ENCODE peak calls at places on chromosome 13, in seven cellular contexts. One of them, this sample, is unnamed.

GRCh38 chr13:32746474-32746873 is 160.2 kb downstream of the PDS5B start:
- DNase-seq in bronchial epithelial cell: no peak
- DNase-seq in cortex of kidney: no peak
- DNase-seq in ovary: no peak
- DNase-seq in T1000: no peak
- DNase-seq in Daoy: peak; percentile 4
- DNase-seq in right lobe of liver: no peak
- DNase-seq in this sample: no peak

GRCh38 chr13:36675213-36675536 is 1.4 kb downstream of the SERTM1 start:
- DNase-seq in bronchial epithelial cell: no peak
- DNase-seq in cortex of kidney: no peak
- DNase-seq in ovary: no peak
- DNase-seq in T1000: no peak
- DNase-seq in Daoy: no peak
- DNase-seq in right lobe of liver: no peak
- DNase-seq in this sample: no peak

GRCh38 chr13:42380420-42381164 is 108.6 kb downstream of the AKAP11 start:
- DNase-seq in bronchial epithelial cell: no peak
- DNase-seq in cortex of kidney: no peak
- DNase-seq in ovary: no peak
- DNase-seq in T1000: no peak
- DNase-seq in Daoy: no peak
- DNase-seq in right lobe of liver: no peak
- DNase-seq in this sample: no peak

GRCh38 chr13:42654212-42654611 is 80.3 kb downstream of the TNFSF11 start:
- DNase-seq in bronchial epithelial cell: no peak
- DNase-seq in cortex of kidney: no peak
- DNase-seq in ovary: no peak
- DNase-seq in T1000: no peak
- DNase-seq in Daoy: no peak
- DNase-seq in right lobe of liver: no peak
- DNase-seq in this sample: no peak

GRCh38 chr13:84649853-84650252 is 767.6 kb upstream of the SLITRK1 start:
- DNase-seq in bronchial epithelial cell: peak; percentile 70
- DNase-seq in cortex of kidney: no peak
- DNase-seq in ovary: no peak
- DNase-seq in T1000: no peak
- DNase-seq in Daoy: no peak
- DNase-seq in right lobe of liver: no peak
- DNase-seq in this sample: peak; percentile 32

GRCh38 chr13:73287871-73288270 is 229.1 kb downstream of the KLF5 start:
- DNase-seq in bronchial epithelial cell: peak; percentile 20
- DNase-seq in cortex of kidney: no peak
- DNase-seq in ovary: no peak
- DNase-seq in T1000: no peak
- DNase-seq in Daoy: no peak
- DNase-seq in right lobe of liver: no peak
- DNase-seq in this sample: no peak

GRCh38 chr13:50236898-50237318 is 221.7 kb downstream of the KCNRG start:
- DNase-seq in bronchial epithelial cell: no peak
- DNase-seq in cortex of kidney: no peak
- DNase-seq in ovary: no peak
- DNase-seq in T1000: no peak
- DNase-seq in Daoy: peak; percentile 27
- DNase-seq in right lobe of liver: no peak
- DNase-seq in this sample: no peak

GRCh38 chr13:60334310-60334709 is 62.7 kb upstream of the TDRD3 start:
- DNase-seq in bronchial epithelial cell: no peak
- DNase-seq in cortex of kidney: no peak
- DNase-seq in ovary: no peak
- DNase-seq in T1000: no peak
- DNase-seq in Daoy: no peak
- DNase-seq in right lobe of liver: no peak
- DNase-seq in this sample: no peak

GRCh38 chr13:40330950-40331349 is 335.5 kb downstream of the FOXO1 start:
- DNase-seq in bronchial epithelial cell: peak; percentile 79
- DNase-seq in cortex of kidney: no peak
- DNase-seq in ovary: no peak
- DNase-seq in T1000: no peak
- DNase-seq in Daoy: no peak
- DNase-seq in right lobe of liver: no peak
- DNase-seq in this sample: no peak

GRCh38 chr13:47997384-47997783 is 3.7 kb downstream of the SUCLA2 start:
- DNase-seq in bronchial epithelial cell: no peak
- DNase-seq in cortex of kidney: no peak
- DNase-seq in ovary: no peak
- DNase-seq in T1000: no peak
- DNase-seq in Daoy: no peak
- DNase-seq in right lobe of liver: no peak
- DNase-seq in this sample: no peak

GRCh38 chr13:99031725-99032298 is 53.9 kb upstream of the DOCK9 start:
- DNase-seq in bronchial epithelial cell: peak; percentile 80
- DNase-seq in cortex of kidney: no peak
- DNase-seq in ovary: no peak
- DNase-seq in T1000: no peak
- DNase-seq in Daoy: no peak
- DNase-seq in right lobe of liver: no peak
- DNase-seq in this sample: peak; percentile 27

GRCh38 chr13:49304763-49305695 is 57.3 kb downstream of the CDADC1 start:
- DNase-seq in bronchial epithelial cell: no peak
- DNase-seq in cortex of kidney: no peak
- DNase-seq in ovary: no peak
- DNase-seq in T1000: no peak
- DNase-seq in Daoy: no peak
- DNase-seq in right lobe of liver: no peak
- DNase-seq in this sample: no peak

GRCh38 chr13:19057588-19058340 is 123.9 kb downstream of the TUBA3C start:
- DNase-seq in bronchial epithelial cell: no peak
- DNase-seq in cortex of kidney: no peak
- DNase-seq in ovary: no peak
- DNase-seq in T1000: no peak
- DNase-seq in Daoy: no peak
- DNase-seq in right lobe of liver: no peak
- DNase-seq in this sample: no peak

GRCh38 chr13:51453959-51454703 is 1.3 kb upstream of the INTS6 start:
- DNase-seq in bronchial epithelial cell: peak; percentile 22
- DNase-seq in cortex of kidney: no peak
- DNase-seq in ovary: peak; percentile 22
- DNase-seq in T1000: no peak
- DNase-seq in Daoy: peak; percentile 7
- DNase-seq in right lobe of liver: peak; percentile 58
- DNase-seq in this sample: peak; percentile 13

GRCh38 chr13:27977476-27978300 is 8.6 kb upstream of the CDX2 start:
- DNase-seq in bronchial epithelial cell: no peak
- DNase-seq in cortex of kidney: no peak
- DNase-seq in ovary: no peak
- DNase-seq in T1000: no peak
- DNase-seq in Daoy: no peak
- DNase-seq in right lobe of liver: no peak
- DNase-seq in this sample: no peak

GRCh38 chr13:100542546-100543156 is 45.9 kb downstream of the GGACT start:
- DNase-seq in bronchial epithelial cell: peak; percentile 74
- DNase-seq in cortex of kidney: no peak
- DNase-seq in ovary: no peak
- DNase-seq in T1000: no peak
- DNase-seq in Daoy: peak; percentile 5
- DNase-seq in right lobe of liver: no peak
- DNase-seq in this sample: peak; percentile 47

GRCh38 chr13:73872397-73872796 is 261.8 kb downstream of the KLF12 start:
- DNase-seq in bronchial epithelial cell: peak; percentile 7
- DNase-seq in cortex of kidney: no peak
- DNase-seq in ovary: no peak
- DNase-seq in T1000: no peak
- DNase-seq in Daoy: peak; percentile 1
- DNase-seq in right lobe of liver: no peak
- DNase-seq in this sample: no peak

GRCh38 chr13:112900691-112901091 is 68.3 kb upstream of the MCF2L start:
- DNase-seq in bronchial epithelial cell: no peak
- DNase-seq in cortex of kidney: no peak
- DNase-seq in ovary: no peak
- DNase-seq in T1000: no peak
- DNase-seq in Daoy: no peak
- DNase-seq in right lobe of liver: no peak
- DNase-seq in this sample: no peak

GRCh38 chr13:106416645-106417044 is 118.8 kb downstream of the EFNB2 start:
- DNase-seq in bronchial epithelial cell: no peak
- DNase-seq in cortex of kidney: no peak
- DNase-seq in ovary: no peak
- DNase-seq in T1000: no peak
- DNase-seq in Daoy: no peak
- DNase-seq in right lobe of liver: no peak
- DNase-seq in this sample: no peak

GRCh38 chr13:44160549-44161278 is 212.9 kb upstream of the SERP2 start:
- DNase-seq in bronchial epithelial cell: peak; percentile 33
- DNase-seq in cortex of kidney: no peak
- DNase-seq in ovary: no peak
- DNase-seq in T1000: no peak
- DNase-seq in Daoy: no peak
- DNase-seq in right lobe of liver: no peak
- DNase-seq in this sample: no peak

GRCh38 chr13:24087611-24088235 is 72.8 kb upstream of the SPATA13 start:
- DNase-seq in bronchial epithelial cell: no peak
- DNase-seq in cortex of kidney: no peak
- DNase-seq in ovary: peak; percentile 54
- DNase-seq in T1000: no peak
- DNase-seq in Daoy: no peak
- DNase-seq in right lobe of liver: no peak
- DNase-seq in this sample: no peak

GRCh38 chr13:46909037-46909436 is 12.2 kb upstream of the HTR2A start:
- DNase-seq in bronchial epithelial cell: no peak
- DNase-seq in cortex of kidney: no peak
- DNase-seq in ovary: no peak
- DNase-seq in T1000: no peak
- DNase-seq in Daoy: no peak
- DNase-seq in right lobe of liver: no peak
- DNase-seq in this sample: no peak

GRCh38 chr13:80361883-80362327 is 21.0 kb upstream of the SPRY2 start:
- DNase-seq in bronchial epithelial cell: peak; percentile 78
- DNase-seq in cortex of kidney: no peak
- DNase-seq in ovary: no peak
- DNase-seq in T1000: no peak
- DNase-seq in Daoy: no peak
- DNase-seq in right lobe of liver: no peak
- DNase-seq in this sample: no peak

GRCh38 chr13:81639984-81640582 is 1299.2 kb upstream of the SPRY2 start:
- DNase-seq in bronchial epithelial cell: peak; percentile 32
- DNase-seq in cortex of kidney: no peak
- DNase-seq in ovary: no peak
- DNase-seq in T1000: no peak
- DNase-seq in Daoy: no peak
- DNase-seq in right lobe of liver: no peak
- DNase-seq in this sample: peak; percentile 31

GRCh38 chr13:30312859-30313258 is 5.5 kb upstream of the KATNAL1 start:
- DNase-seq in bronchial epithelial cell: no peak
- DNase-seq in cortex of kidney: no peak
- DNase-seq in ovary: no peak
- DNase-seq in T1000: no peak
- DNase-seq in Daoy: no peak
- DNase-seq in right lobe of liver: no peak
- DNase-seq in this sample: no peak

This sample was measured in renal cortical epithelial cell.